ENCODE peak calls at places on chromosomes 6 and 20, in nine cellular contexts. One of them, this sample, is unnamed.
A peak's percentile ranks its signal among the peaks of the same experiment; 100 is the strongest.

GRCh38 chr6:34491091-34491430 is 25.2 kb downstream of the PACSIN1 start:
- DNase-seq in upper lobe of right lung: peak; percentile 27
- DNase-seq in left lung: no peak
- DNase-seq in fibroblast of lung: peak; percentile 53
- DNase-seq in transverse colon: no peak
- DNase-seq in ovary: peak; percentile 34
- DNase-seq in bronchial epithelial cell: peak; percentile 8
- DNase-seq in GM10248: no peak
- DNase-seq in left ventricle myocardium inferior: no peak
- DNase-seq in this sample: peak; percentile 73

GRCh38 chr6:119313937-119314893 is 35.3 kb downstream of the MAN1A1 start:
- DNase-seq in upper lobe of right lung: no peak
- DNase-seq in left lung: no peak
- DNase-seq in fibroblast of lung: no peak
- DNase-seq in transverse colon: peak; percentile 24
- DNase-seq in ovary: no peak
- DNase-seq in bronchial epithelial cell: no peak
- DNase-seq in GM10248: no peak
- DNase-seq in left ventricle myocardium inferior: no peak
- DNase-seq in this sample: no peak

GRCh38 chr6:170434114-170434820 is 118.8 kb downstream of the PSMB1 start:
- DNase-seq in upper lobe of right lung: no peak
- DNase-seq in left lung: peak; percentile 29
- DNase-seq in fibroblast of lung: peak; percentile 18
- DNase-seq in transverse colon: no peak
- DNase-seq in ovary: no peak
- DNase-seq in bronchial epithelial cell: peak; percentile 7
- DNase-seq in GM10248: no peak
- DNase-seq in left ventricle myocardium inferior: no peak
- DNase-seq in this sample: no peak

GRCh38 chr6:134172020-134172766 is 119.8 kb upstream of the SLC2A12 start:
- DNase-seq in upper lobe of right lung: no peak
- DNase-seq in left lung: no peak
- DNase-seq in fibroblast of lung: no peak
- DNase-seq in transverse colon: no peak
- DNase-seq in ovary: no peak
- DNase-seq in bronchial epithelial cell: no peak
- DNase-seq in GM10248: no peak
- DNase-seq in left ventricle myocardium inferior: no peak
- DNase-seq in this sample: no peak

GRCh38 chr6:137162692-137163303 is 10.6 kb downstream of the IL22RA2 start:
- DNase-seq in upper lobe of right lung: no peak
- DNase-seq in left lung: no peak
- DNase-seq in fibroblast of lung: no peak
- DNase-seq in transverse colon: no peak
- DNase-seq in ovary: no peak
- DNase-seq in bronchial epithelial cell: no peak
- DNase-seq in GM10248: no peak
- DNase-seq in left ventricle myocardium inferior: no peak
- DNase-seq in this sample: no peak

GRCh38 chr6:31775184-31775583 is 1.9 kb downstream of the VWA7 start:
- DNase-seq in upper lobe of right lung: no peak
- DNase-seq in left lung: peak; percentile 32
- DNase-seq in fibroblast of lung: no peak
- DNase-seq in transverse colon: peak; percentile 74
- DNase-seq in ovary: no peak
- DNase-seq in bronchial epithelial cell: peak; percentile 19
- DNase-seq in GM10248: no peak
- DNase-seq in left ventricle myocardium inferior: no peak
- DNase-seq in this sample: no peak

GRCh38 chr20:49583669-49584417 is 15.9 kb upstream of the PTGIS start:
- DNase-seq in upper lobe of right lung: no peak
- DNase-seq in left lung: no peak
- DNase-seq in fibroblast of lung: peak; percentile 99
- DNase-seq in transverse colon: peak; percentile 50
- DNase-seq in ovary: peak; percentile 89
- DNase-seq in bronchial epithelial cell: peak; percentile 18
- DNase-seq in GM10248: no peak
- DNase-seq in left ventricle myocardium inferior: peak; percentile 85
- DNase-seq in this sample: peak; percentile 58

GRCh38 chr20:61556116-61556515 is 304.1 kb downstream of the CDH4 start:
- DNase-seq in upper lobe of right lung: no peak
- DNase-seq in left lung: no peak
- DNase-seq in fibroblast of lung: peak; percentile 95
- DNase-seq in transverse colon: no peak
- DNase-seq in ovary: no peak
- DNase-seq in bronchial epithelial cell: peak; percentile 44
- DNase-seq in GM10248: no peak
- DNase-seq in left ventricle myocardium inferior: no peak
- DNase-seq in this sample: no peak

GRCh38 chr6:1855890-1856289 is 246.2 kb downstream of the FOXC1 start:
- DNase-seq in upper lobe of right lung: no peak
- DNase-seq in left lung: no peak
- DNase-seq in fibroblast of lung: no peak
- DNase-seq in transverse colon: no peak
- DNase-seq in ovary: no peak
- DNase-seq in bronchial epithelial cell: no peak
- DNase-seq in GM10248: no peak
- DNase-seq in left ventricle myocardium inferior: no peak
- DNase-seq in this sample: no peak

GRCh38 chr6:38567436-38567835 is 72.3 kb downstream of the BTBD9 start:
- DNase-seq in upper lobe of right lung: no peak
- DNase-seq in left lung: no peak
- DNase-seq in fibroblast of lung: peak; percentile 90
- DNase-seq in transverse colon: peak; percentile 37
- DNase-seq in ovary: peak; percentile 82
- DNase-seq in bronchial epithelial cell: peak; percentile 48
- DNase-seq in GM10248: no peak
- DNase-seq in left ventricle myocardium inferior: peak; percentile 82
- DNase-seq in this sample: no peak

GRCh38 chr6:159720708-159721107 is 6.6 kb upstream of the WTAP start:
- DNase-seq in upper lobe of right lung: no peak
- DNase-seq in left lung: no peak
- DNase-seq in fibroblast of lung: no peak
- DNase-seq in transverse colon: no peak
- DNase-seq in ovary: no peak
- DNase-seq in bronchial epithelial cell: peak; percentile 59
- DNase-seq in GM10248: peak; percentile 48
- DNase-seq in left ventricle myocardium inferior: no peak
- DNase-seq in this sample: peak; percentile 51
- TF ChIP-seq CTCF in upper lobe of right lung: peak; percentile 52
- TF ChIP-seq CTCF in left lung: peak; percentile 37
- TF ChIP-seq CTCF in fibroblast of lung: peak; percentile 6
- TF ChIP-seq CTCF in transverse colon: peak; percentile 63
- TF ChIP-seq CTCF in ovary: no peak
- TF ChIP-seq CTCF in bronchial epithelial cell: peak; percentile 40
- TF ChIP-seq CTCF in GM10248: peak; percentile 40
- TF ChIP-seq CTCF in left ventricle myocardium inferior: peak; percentile 56
- TF ChIP-seq CTCF in this sample: peak; percentile 21

DNA sequence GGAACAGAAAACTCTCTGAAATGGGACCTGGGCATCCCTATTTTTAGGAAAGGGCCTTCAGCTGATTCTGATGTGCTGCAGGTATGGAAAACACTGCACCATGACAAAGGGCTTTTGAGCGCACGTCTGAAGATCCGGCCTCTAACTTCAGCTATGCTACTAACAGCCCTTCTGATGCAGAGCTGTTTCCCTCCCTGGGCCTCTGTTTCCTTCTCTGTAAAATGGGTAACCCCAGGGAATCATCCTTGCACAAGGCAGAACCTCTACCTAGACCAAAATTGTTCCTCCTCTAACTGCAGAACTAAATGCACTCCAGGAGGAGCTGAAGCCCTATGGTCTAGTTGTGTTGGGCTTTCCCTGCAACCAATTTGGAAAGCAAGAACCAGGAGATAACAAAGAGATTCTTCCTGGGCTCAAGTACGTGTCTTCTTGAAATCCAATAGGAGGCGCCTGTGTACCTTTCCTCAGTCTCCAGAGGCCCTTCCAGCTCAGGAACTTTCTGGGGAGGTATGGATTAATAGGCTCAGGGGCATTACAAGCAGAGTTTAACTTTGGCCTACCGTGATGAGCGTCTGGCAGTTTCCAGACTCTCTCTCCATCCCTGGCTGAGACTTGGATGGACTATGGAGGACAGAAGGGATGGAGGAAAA is 5.9 kb downstream of the GPX5 start:
- DNase-seq in upper lobe of right lung: no peak
- DNase-seq in left lung: no peak
- DNase-seq in fibroblast of lung: no peak
- DNase-seq in transverse colon: no peak
- DNase-seq in ovary: no peak
- DNase-seq in bronchial epithelial cell: no peak
- DNase-seq in GM10248: no peak
- DNase-seq in left ventricle myocardium inferior: no peak
- DNase-seq in this sample: peak; percentile 58
- TF ChIP-seq CTCF in upper lobe of right lung: no peak
- TF ChIP-seq CTCF in left lung: no peak
- TF ChIP-seq CTCF in fibroblast of lung: no peak
- TF ChIP-seq CTCF in transverse colon: no peak
- TF ChIP-seq CTCF in ovary: no peak
- TF ChIP-seq CTCF in bronchial epithelial cell: no peak
- TF ChIP-seq CTCF in GM10248: no peak
- TF ChIP-seq CTCF in left ventricle myocardium inferior: no peak
- TF ChIP-seq CTCF in this sample: peak; percentile 75

DNA sequence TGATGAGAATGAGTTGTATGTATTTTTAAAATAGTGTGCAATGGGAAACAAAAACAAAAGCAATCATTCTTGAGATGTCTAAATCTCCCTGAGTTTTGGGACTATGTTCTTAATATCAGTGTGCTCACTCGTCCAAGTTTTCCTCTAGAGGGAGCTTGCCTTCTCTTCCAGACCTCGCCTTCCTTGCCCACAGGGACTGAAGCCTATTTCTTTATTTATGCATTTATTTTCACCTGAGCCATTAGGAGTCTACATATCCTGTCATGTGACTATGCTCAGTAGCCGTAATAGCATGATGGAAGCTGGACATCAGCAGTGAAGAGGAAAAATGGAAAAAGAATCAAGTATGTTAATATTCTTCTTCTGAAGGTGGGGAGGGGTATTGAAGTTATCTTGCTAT is 131.2 kb downstream of the SH3BGRL2 start:
- DNase-seq in upper lobe of right lung: no peak
- DNase-seq in left lung: no peak
- DNase-seq in fibroblast of lung: peak; percentile 5
- DNase-seq in transverse colon: no peak
- DNase-seq in ovary: no peak
- DNase-seq in bronchial epithelial cell: peak; percentile 16
- DNase-seq in GM10248: no peak
- DNase-seq in left ventricle myocardium inferior: no peak
- DNase-seq in this sample: no peak
- TF ChIP-seq CTCF in upper lobe of right lung: no peak
- TF ChIP-seq CTCF in left lung: no peak
- TF ChIP-seq CTCF in fibroblast of lung: peak; percentile 4
- TF ChIP-seq CTCF in transverse colon: no peak
- TF ChIP-seq CTCF in ovary: no peak
- TF ChIP-seq CTCF in bronchial epithelial cell: peak; percentile 31
- TF ChIP-seq CTCF in GM10248: no peak
- TF ChIP-seq CTCF in left ventricle myocardium inferior: no peak
- TF ChIP-seq CTCF in this sample: peak; percentile 26

DNA sequence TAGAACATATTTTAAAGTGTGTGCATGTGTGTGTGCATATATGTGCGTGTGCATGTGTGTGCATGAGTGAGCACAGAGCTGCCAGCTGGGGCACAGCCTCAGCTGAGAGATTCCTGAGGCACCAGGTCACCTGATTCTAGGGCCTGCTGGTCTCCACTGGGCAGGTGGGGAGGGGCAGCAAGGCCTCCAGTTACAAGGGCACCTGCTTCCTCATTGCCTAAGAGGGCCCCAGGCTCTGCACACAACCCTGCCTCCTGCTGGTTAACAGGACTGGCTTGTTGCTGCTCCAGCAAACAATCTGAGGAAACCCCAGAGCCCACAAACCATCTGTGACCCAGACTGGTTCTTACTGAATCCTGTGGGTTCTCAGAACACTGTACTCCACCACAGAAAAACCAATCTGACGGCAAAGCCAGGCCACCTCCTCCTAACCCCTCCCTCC is 22.9 kb upstream of the UBE2J1 start:
- DNase-seq in upper lobe of right lung: peak; percentile 86
- DNase-seq in left lung: peak; percentile 87
- DNase-seq in fibroblast of lung: no peak
- DNase-seq in transverse colon: peak; percentile 83
- DNase-seq in ovary: no peak
- DNase-seq in bronchial epithelial cell: peak; percentile 60
- DNase-seq in GM10248: peak; percentile 49
- DNase-seq in left ventricle myocardium inferior: peak; percentile 25
- DNase-seq in this sample: no peak
- TF ChIP-seq CTCF in upper lobe of right lung: peak; percentile 34
- TF ChIP-seq CTCF in left lung: peak; percentile 14
- TF ChIP-seq CTCF in fibroblast of lung: no peak
- TF ChIP-seq CTCF in transverse colon: peak; percentile 45
- TF ChIP-seq CTCF in ovary: no peak
- TF ChIP-seq CTCF in bronchial epithelial cell: peak; percentile 69
- TF ChIP-seq CTCF in GM10248: peak; percentile 47
- TF ChIP-seq CTCF in left ventricle myocardium inferior: peak; percentile 40
- TF ChIP-seq CTCF in this sample: peak; percentile 28

GRCh38 chr20:10448270-10449156 is 13.4 kb downstream of the SLX4IP start:
- DNase-seq in upper lobe of right lung: no peak
- DNase-seq in left lung: no peak
- DNase-seq in fibroblast of lung: peak; percentile 51
- DNase-seq in transverse colon: no peak
- DNase-seq in ovary: no peak
- DNase-seq in bronchial epithelial cell: no peak
- DNase-seq in GM10248: no peak
- DNase-seq in left ventricle myocardium inferior: no peak
- DNase-seq in this sample: no peak

GRCh38 chr20:10443936-10444335 is 8.8 kb downstream of the SLX4IP start:
- DNase-seq in upper lobe of right lung: no peak
- DNase-seq in left lung: no peak
- DNase-seq in fibroblast of lung: no peak
- DNase-seq in transverse colon: no peak
- DNase-seq in ovary: no peak
- DNase-seq in bronchial epithelial cell: no peak
- DNase-seq in GM10248: no peak
- DNase-seq in left ventricle myocardium inferior: no peak
- DNase-seq in this sample: no peak

GRCh38 chr20:10445758-10446157 is 10.7 kb downstream of the SLX4IP start:
- DNase-seq in upper lobe of right lung: no peak
- DNase-seq in left lung: no peak
- DNase-seq in fibroblast of lung: no peak
- DNase-seq in transverse colon: no peak
- DNase-seq in ovary: no peak
- DNase-seq in bronchial epithelial cell: no peak
- DNase-seq in GM10248: no peak
- DNase-seq in left ventricle myocardium inferior: no peak
- DNase-seq in this sample: no peak

GRCh38 chr20:10449270-10449669 is 14.2 kb downstream of the SLX4IP start:
- DNase-seq in upper lobe of right lung: no peak
- DNase-seq in left lung: no peak
- DNase-seq in fibroblast of lung: no peak
- DNase-seq in transverse colon: no peak
- DNase-seq in ovary: no peak
- DNase-seq in bronchial epithelial cell: peak; percentile 29
- DNase-seq in GM10248: no peak
- DNase-seq in left ventricle myocardium inferior: no peak
- DNase-seq in this sample: no peak

GRCh38 chr20:10447028-10447427 is 11.9 kb downstream of the SLX4IP start:
- DNase-seq in upper lobe of right lung: no peak
- DNase-seq in left lung: no peak
- DNase-seq in fibroblast of lung: peak; percentile 82
- DNase-seq in transverse colon: peak; percentile 36
- DNase-seq in ovary: no peak
- DNase-seq in bronchial epithelial cell: peak; percentile 80
- DNase-seq in GM10248: peak; percentile 77
- DNase-seq in left ventricle myocardium inferior: no peak
- DNase-seq in this sample: peak; percentile 30
- TF ChIP-seq CTCF in upper lobe of right lung: no peak
- TF ChIP-seq CTCF in left lung: no peak
- TF ChIP-seq CTCF in fibroblast of lung: no peak
- TF ChIP-seq CTCF in transverse colon: no peak
- TF ChIP-seq CTCF in ovary: no peak
- TF ChIP-seq CTCF in bronchial epithelial cell: no peak
- TF ChIP-seq CTCF in GM10248: no peak
- TF ChIP-seq CTCF in left ventricle myocardium inferior: no peak
- TF ChIP-seq CTCF in this sample: no peak

This sample was measured in K562.